ENCODE peak calls at places on chromosome 22, in six cellular contexts. One of them, this sample, is unnamed.

GRCh38 chr22:28894793-28895192 is 11.4 kb downstream of the ZNRF3 start:
- DNase-seq in globus pallidus: no peak
- DNase-seq in brain microvascular endothelial cell: no peak
- DNase-seq in HFF-Myc: no peak
- DNase-seq in body of pancreas: no peak
- DNase-seq in putamen: no peak
- DNase-seq in this sample: no peak

GRCh38 chr22:49317369-49317768 is 510.3 kb downstream of the BRD1 start:
- DNase-seq in globus pallidus: no peak
- DNase-seq in putamen: no peak
- DNase-seq in HFF-Myc: no peak
- DNase-seq in body of pancreas: no peak
- DNase-seq in brain microvascular endothelial cell: no peak
- DNase-seq in this sample: no peak

GRCh38 chr22:28188480-28188879 is 269.4 kb upstream of the PITPNB start:
- DNase-seq in globus pallidus: no peak
- DNase-seq in brain microvascular endothelial cell: no peak
- DNase-seq in body of pancreas: no peak
- DNase-seq in putamen: no peak
- DNase-seq in HFF-Myc: no peak
- DNase-seq in this sample: no peak

GRCh38 chr22:50641696-50642607 is 14.0 kb upstream of the ARSA start:
- DNase-seq in HFF-Myc: no peak
- DNase-seq in body of pancreas: no peak
- DNase-seq in globus pallidus: peak
- DNase-seq in brain microvascular endothelial cell: peak
- DNase-seq in putamen: peak
- DNase-seq in this sample: peak

GRCh38 chr22:48722661-48723060 is 1105.0 kb downstream of the BRD1 start:
- DNase-seq in HFF-Myc: no peak
- DNase-seq in putamen: no peak
- DNase-seq in brain microvascular endothelial cell: no peak
- DNase-seq in body of pancreas: no peak
- DNase-seq in globus pallidus: no peak
- DNase-seq in this sample: no peak

GRCh38 chr22:19932367-19933206 is 9.0 kb upstream of the COMT start:
- DNase-seq in globus pallidus: no peak
- DNase-seq in putamen: no peak
- DNase-seq in body of pancreas: no peak
- DNase-seq in HFF-Myc: no peak
- DNase-seq in brain microvascular endothelial cell: no peak
- DNase-seq in this sample: peak

GRCh38 chr22:36472689-36473088 is 8.8 kb downstream of the TXN2 start:
- DNase-seq in putamen: no peak
- DNase-seq in brain microvascular endothelial cell: no peak
- DNase-seq in globus pallidus: no peak
- DNase-seq in body of pancreas: no peak
- DNase-seq in HFF-Myc: no peak
- DNase-seq in this sample: no peak

GRCh38 chr22:36317658-36318271 is 64.8 kb downstream of the APOL1 start:
- DNase-seq in putamen: no peak
- DNase-seq in HFF-Myc: no peak
- DNase-seq in globus pallidus: no peak
- DNase-seq in brain microvascular endothelial cell: no peak
- DNase-seq in body of pancreas: no peak
- DNase-seq in this sample: peak

GRCh38 chr22:37326726-37327125 is 44.4 kb downstream of the CYTH4 start:
- DNase-seq in HFF-Myc: no peak
- DNase-seq in globus pallidus: no peak
- DNase-seq in body of pancreas: peak
- DNase-seq in putamen: no peak
- DNase-seq in brain microvascular endothelial cell: no peak
- DNase-seq in this sample: no peak

GRCh38 chr22:19798320-19798665 is 37.7 kb downstream of the TBX1 start:
- DNase-seq in HFF-Myc: no peak
- DNase-seq in putamen: no peak
- DNase-seq in body of pancreas: no peak
- DNase-seq in brain microvascular endothelial cell: no peak
- DNase-seq in globus pallidus: no peak
- DNase-seq in this sample: no peak

GRCh38 chr22:45242778-45243191 is 2.1 kb upstream of the KIAA0930 start:
- DNase-seq in body of pancreas: peak
- DNase-seq in putamen: peak
- DNase-seq in HFF-Myc: no peak
- DNase-seq in globus pallidus: peak
- DNase-seq in brain microvascular endothelial cell: no peak
- DNase-seq in this sample: no peak

GRCh38 chr22:43128116-43128515 is 15.1 kb downstream of the MCAT start:
- DNase-seq in brain microvascular endothelial cell: no peak
- DNase-seq in body of pancreas: no peak
- DNase-seq in globus pallidus: no peak
- DNase-seq in HFF-Myc: no peak
- DNase-seq in putamen: no peak
- DNase-seq in this sample: no peak

GRCh38 chr22:17501679-17502285 is 61.5 kb upstream of the SLC25A18 start:
- DNase-seq in brain microvascular endothelial cell: peak
- DNase-seq in body of pancreas: peak
- DNase-seq in HFF-Myc: peak
- DNase-seq in putamen: peak
- DNase-seq in globus pallidus: peak
- DNase-seq in this sample: peak

GRCh38 chr22:30267382-30268302 is 991 bp upstream of the OSM start:
- DNase-seq in body of pancreas: no peak
- DNase-seq in globus pallidus: no peak
- DNase-seq in putamen: no peak
- DNase-seq in HFF-Myc: no peak
- DNase-seq in brain microvascular endothelial cell: no peak
- DNase-seq in this sample: no peak

This sample was measured in G401.